ENCODE peak calls at places on chromosomes 1 and 21, in four cellular contexts. X is sigmoid colon, M is IMR-90, L is HCT116. T is an unnamed sample.

GRCh38 chr21:33976980-33977720 is 61.5 kb upstream of the ATP5PO start:
- DNase-seq in X (no peak), M (no peak), L (no peak), T (no peak)

GRCh38 chr1:211519602-211520001 is 27.6 kb upstream of the RD3 start:
- DNase-seq in X (no peak), M (no peak), L (no peak), T (no peak)

GRCh38 chr1:37035828-37036666 is 1.7 kb upstream of the GRIK3 start:
- DNase-seq in X (no peak), M (no peak), L (no peak), T (no peak)

GRCh38 chr1:226690460-226690982 is 48.6 kb downstream of the ITPKB start:
- DNase-seq in X (peak), M (peak), L (no peak), T (no peak)

GRCh38 chr1:112788561-112788960 is 73.4 kb upstream of the PPM1J start:
- DNase-seq in X (no peak), M (peak), L (no peak), T (no peak)

GRCh38 chr1:54474500-54475235 is 68.5 kb upstream of the SSBP3 start:
- DNase-seq in X (no peak), M (no peak), L (no peak), T (peak)

GRCh38 chr21:26148834-26149354 is 21.7 kb downstream of the APP start:
- DNase-seq in X (no peak), M (peak), L (no peak), T (no peak)

GRCh38 chr21:27813750-27814149 is 846.9 kb upstream of the ADAMTS5 start:
- DNase-seq in X (peak), M (no peak), L (no peak), T (no peak)

GRCh38 chr1:224759135-224759534 is 143.0 kb downstream of the CNIH3 start:
- DNase-seq in X (no peak), M (no peak), L (no peak), T (no peak)

GRCh38 chr1:9721606-9722377 is 70.3 kb downstream of the PIK3CD start:
- DNase-seq in X (no peak), M (no peak), L (no peak), T (peak)

GRCh38 chr1:64223329-64224151 is 20.1 kb downstream of the UBE2U start:
- DNase-seq in X (no peak), M (peak), L (no peak), T (no peak)

GRCh38 chr21:25934130-25934529 is 199.4 kb downstream of the GABPA start:
- DNase-seq in X (no peak), M (peak), L (no peak), T (no peak)

GRCh38 chr1:91741301-91741700 is 144.7 kb downstream of the TGFBR3 start:
- DNase-seq in X (no peak), M (peak), L (no peak), T (no peak)

GRCh38 chr1:20037877-20038276 is 32.1 kb upstream of the PLA2G5 start:
- DNase-seq in X (no peak), M (no peak), L (no peak), T (no peak)

GRCh38 chr1:90970208-90970607 is 51.6 kb downstream of the ZNF644 start:
- DNase-seq in X (no peak), M (no peak), L (no peak), T (no peak)

GRCh38 chr1:52159033-52159789 is 17.3 kb downstream of the ZFYVE9 start:
- DNase-seq in X (no peak), M (peak), L (no peak), T (no peak)

GRCh38 chr1:159247266-159247665 is 42.6 kb downstream of the ACKR1 start:
- DNase-seq in X (no peak), M (no peak), L (no peak), T (no peak)

GRCh38 chr1:197180252-197180878 is 33.9 kb upstream of the ASPM start:
- DNase-seq in X (no peak), M (peak), L (no peak), T (peak)

GRCh38 chr1:171366099-171366498 is 52.1 kb downstream of the FMO4 start:
- DNase-seq in X (no peak), M (no peak), L (no peak), T (no peak)

GRCh38 chr1:231778009-231778719 is 151.6 kb downstream of the DISC1 start:
- DNase-seq in X (no peak), M (peak), L (peak), T (no peak)

GRCh38 chr1:25502957-25503356 is 40.4 kb upstream of the LDLRAP1 start:
- DNase-seq in X (peak), M (peak), L (no peak), T (no peak)

GRCh38 chr1:84624876-84625275 is 50.6 kb upstream of the CTBS start:
- DNase-seq in X (no peak), M (no peak), L (no peak), T (no peak)

GRCh38 chr1:30919025-30919881 is 10.7 kb upstream of the SDC3 start:
- DNase-seq in X (no peak), M (peak), L (no peak), T (peak)

GRCh38 chr1:159913451-159914192 is 11.7 kb downstream of the TAGLN2 start:
- DNase-seq in X (peak), M (no peak), L (no peak), T (no peak)

GRCh38 chr1:89890085-89890754 is 69.4 kb downstream of the LRRC8D start:
- DNase-seq in X (no peak), M (no peak), L (peak), T (peak)

GRCh38 chr1:106861110-106861509 is 195.4 kb upstream of the PRMT6 start:
- DNase-seq in X (no peak), M (no peak), L (no peak), T (no peak)

GRCh38 chr1:93585059-93585966 is 96.3 kb downstream of the BCAR3 start:
- DNase-seq in X (peak), M (no peak), L (no peak), T (no peak)

GRCh38 chr1:3340548-3341235 is 113.8 kb upstream of the ARHGEF16 start:
- DNase-seq in X (no peak), M (no peak), L (no peak), T (no peak)

GRCh38 chr1:24318988-24319863 is at the start of gene GRHL3:
- DNase-seq in X (no peak), M (no peak), L (peak), T (no peak)

GRCh38 chr1:165960136-165960535 is 132.7 kb downstream of the UCK2 start:
- DNase-seq in X (no peak), M (no peak), L (no peak), T (no peak)

GRCh38 chr1:1400576-1401456 is 1.7 kb upstream of the CCNL2 start:
- DNase-seq in X (no peak), M (peak), L (no peak), T (no peak)
- TF ChIP-seq POLR2A in X (no peak), M (no peak), L (peak), T (no peak)

GRCh38 chr1:162010175-162010506 is 13.5 kb downstream of the OLFML2B start:
- DNase-seq in X (no peak), M (no peak), L (no peak), T (no peak)
- TF ChIP-seq POLR2A in X (no peak), M (no peak), L (no peak), T (no peak)

GRCh38 chr1:244011796-244012195 is 39.3 kb upstream of the ZBTB18 start:
- DNase-seq in X (no peak), M (no peak), L (no peak), T (no peak)
- TF ChIP-seq POLR2A in X (no peak), M (no peak), L (no peak), T (no peak)

GRCh38 chr1:39737546-39738169 is 1.0 kb upstream of the PPIE start:
- DNase-seq in X (no peak), M (peak), L (no peak), T (no peak)

GRCh38 chr1:39733161-39733560 is 5.5 kb upstream of the PPIE start:
- DNase-seq in X (no peak), M (peak), L (no peak), T (no peak)

GRCh38 chr1:39735731-39736130 is 3.0 kb upstream of the PPIE start:
- DNase-seq in X (no peak), M (no peak), L (no peak), T (no peak)

DNA sequence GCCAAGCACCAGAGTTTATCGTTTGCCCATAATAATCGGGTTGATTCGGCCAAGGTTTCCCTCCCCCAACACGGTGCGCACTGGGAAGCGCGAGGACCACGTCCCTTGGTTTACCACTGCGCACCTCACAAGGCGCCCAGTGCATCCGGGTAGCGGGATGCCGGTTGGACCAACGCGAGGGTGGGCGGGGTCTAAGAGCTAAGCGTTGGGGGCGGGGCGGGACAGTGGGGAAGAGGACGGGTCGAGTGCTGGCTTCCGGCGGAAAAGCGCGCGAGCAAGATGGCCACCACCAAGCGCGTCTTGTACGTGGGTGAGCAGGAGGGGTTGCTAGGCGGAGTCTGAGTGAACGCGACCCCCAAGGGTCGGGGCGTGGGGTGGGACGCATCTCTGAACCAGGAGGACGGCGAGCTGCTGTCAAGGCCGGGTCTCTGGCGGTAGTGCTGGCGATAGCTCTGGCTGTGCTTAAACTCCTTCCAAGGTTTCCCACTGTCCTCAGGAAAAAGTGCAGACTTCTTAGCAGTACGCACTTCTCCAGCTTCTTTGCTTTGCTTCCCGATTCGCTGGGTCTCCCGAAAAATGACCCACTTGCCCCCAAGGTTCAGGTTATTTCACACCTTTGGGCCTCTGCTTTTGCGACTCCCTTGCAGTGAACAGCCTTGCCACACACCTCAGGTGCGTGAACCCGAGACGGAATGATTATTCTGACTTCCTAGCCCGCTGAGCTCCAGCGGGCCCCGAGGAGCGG is at the start of gene PPIE:
- DNase-seq in X (peak), M (peak), L (peak), T (peak)
- TF ChIP-seq POLR2A in X (no peak), M (peak), L (peak), T (peak)